ENCODE peak calls at places on chromosomes 6 and 20, in six cellular contexts. B is left cardiac atrium; I is stimulated activated CD8-positive, alpha-beta memory T cell treated with anti-CD3 and anti-CD28 coated beads, Interleukin-4, amount 100 ng/mL, for 4 hours; Z is lower lobe of right lung; D is chondrocyte; T is iPS-NIHi11. O is an unnamed sample.

GRCh38 chr6:36875250-36875633 is 639 bp upstream of the PPIL1 start:
- DNase-seq in B (no peak), I (no peak), D (no peak), T (no peak), Z (no peak), O (no peak)

GRCh38 chr6:139973602-139974373 is 599.3 kb upstream of the CITED2 start:
- DNase-seq in Z (no peak), B (peak; percentile 21), T (no peak), I (no peak), D (no peak), O (no peak)

GRCh38 chr6:149921361-149921760 is 1.6 kb downstream of the RAET1G start:
- DNase-seq in Z (no peak), I (no peak), B (no peak), T (no peak), D (peak; percentile 41), O (no peak)

GRCh38 chr6:29892696-29893095 is 49.6 kb upstream of the HLA-A start:
- DNase-seq in D (no peak), Z (no peak), T (no peak), I (no peak), B (no peak), O (no peak)

GRCh38 chr20:14114049-14114448 is 118.7 kb downstream of the MACROD2 start:
- DNase-seq in T (no peak), B (no peak), I (no peak), D (no peak), Z (no peak), O (no peak)

GRCh38 chr6:90645634-90646033 is 58.8 kb upstream of the MAP3K7 start:
- DNase-seq in T (no peak), B (no peak), I (no peak), Z (no peak), D (no peak), O (no peak)

GRCh38 chr6:114581293-114581692 is 238.5 kb upstream of the HS3ST5 start:
- DNase-seq in B (no peak), I (no peak), T (no peak), Z (no peak), D (no peak), O (no peak)

GRCh38 chr20:9015984-9016324 is 52.9 kb upstream of the PLCB4 start:
- DNase-seq in T (no peak), B (no peak), Z (no peak), I (no peak), D (no peak), O (no peak)

GRCh38 chr20:63538204-63539091 is 1.3 kb upstream of the PTK6 start:
- DNase-seq in Z (peak; percentile 86), I (no peak), T (peak; percentile 54), D (no peak), B (no peak), O (no peak)

GRCh38 chr6:34237722-34238506 is 1.2 kb downstream of the HMGA1 start:
- DNase-seq in D (peak; percentile 63), I (no peak), T (peak; percentile 59), B (no peak), Z (peak; percentile 70), O (peak; percentile 52)

O was measured in ovary.